ENCODE peak calls at places on chromosomes 1 and 21, in six cellular contexts. O is GM12891, Z is HepG2, Y is K562, Q is H1, B is GM12878. X is an unnamed sample.

GRCh38 chr1:75265792-75266191 is 131.6 kb downstream of the LHX8 start:
- DNase-seq in B (peak), Y (peak), Q (no peak), Z (peak), O (no peak), X (no peak)

GRCh38 chr1:25522240-25522639 is 21.2 kb upstream of the LDLRAP1 start:
- DNase-seq in Z (no peak), O (no peak), Q (no peak), Y (no peak), B (peak), X (no peak)

GRCh38 chr1:192516776-192517297 is 58.7 kb upstream of the RGS1 start:
- DNase-seq in B (peak), O (peak), Q (no peak), Y (no peak), Z (no peak), X (peak)

GRCh38 chr1:41537257-41537656 is 52.8 kb upstream of the EDN2 start:
- DNase-seq in O (no peak), B (no peak), Z (no peak), Y (no peak), Q (no peak), X (no peak)

GRCh38 chr21:45548711-45549491 is 6.7 kb upstream of the SLC19A1 start:
- DNase-seq in Z (no peak), O (no peak), Q (no peak), B (no peak), Y (no peak), X (no peak)

GRCh38 chr1:76576876-76577817 is 290.1 kb upstream of the ST6GALNAC5 start:
- DNase-seq in O (no peak), B (no peak), Y (no peak), Q (no peak), Z (no peak), X (no peak)

GRCh38 chr1:48227165-48228013 is 4.9 kb downstream of the SLC5A9 start:
- DNase-seq in B (no peak), Y (no peak), Z (no peak), O (no peak), Q (no peak), X (no peak)

GRCh38 chr1:220274122-220274855 is 2.0 kb upstream of the RAB3GAP2 start:
- DNase-seq in Q (no peak), Y (no peak), B (no peak), O (no peak), Z (no peak), X (no peak)

GRCh38 chr1:97105531-97105930 is 383.9 kb downstream of the PTBP2 start:
- DNase-seq in Z (no peak), O (no peak), B (no peak), Y (no peak), Q (no peak), X (no peak)

GRCh38 chr1:108653431-108654105 is 7.3 kb downstream of the HENMT1 start:
- DNase-seq in O (no peak), Q (no peak), Z (no peak), Y (no peak), B (no peak), X (no peak)

GRCh38 chr1:30768830-30769718 is 11.5 kb upstream of the LAPTM5 start:
- DNase-seq in B (no peak), O (no peak), Z (no peak), Q (no peak), Y (peak), X (no peak)

GRCh38 chr21:38930838-38931237 is 125.1 kb downstream of the ETS2 start:
- DNase-seq in Y (no peak), O (no peak), B (no peak), Z (no peak), Q (no peak), X (no peak)

GRCh38 chr1:231663211-231663792 is 36.7 kb downstream of the DISC1 start:
- DNase-seq in Y (no peak), Z (peak), Q (no peak), B (no peak), O (no peak), X (no peak)

GRCh38 chr1:223732993-223733798 is 20.9 kb downstream of the CAPN2 start:
- DNase-seq in Q (no peak), B (no peak), Z (peak), O (no peak), Y (no peak), X (no peak)

GRCh38 chr1:37482004-37482785 is 7.8 kb downstream of the ZC3H12A start:
- DNase-seq in Q (no peak), Y (no peak), O (no peak), Z (no peak), B (no peak), X (no peak)

GRCh38 chr1:151255381-151255780 is 847 bp downstream of the PSMD4 start:
- DNase-seq in B (no peak), O (no peak), Q (no peak), Z (no peak), Y (no peak), X (no peak)

GRCh38 chr1:206864939-206865671 is at the start of gene IL20:
- DNase-seq in Y (peak), O (peak), Q (peak), Z (peak), B (peak), X (no peak)

GRCh38 chr1:59442492-59442891 is 145.6 kb downstream of the FGGY start:
- DNase-seq in Q (no peak), B (no peak), Z (no peak), Y (no peak), O (no peak), X (no peak)

GRCh38 chr1:6205849-6206845 is at the start of gene RNF207:
- DNase-seq in Q (peak), Z (peak), B (no peak), Y (peak), O (peak), X (peak)

GRCh38 chr1:18556364-18556763 is 74.3 kb upstream of the PAX7 start:
- DNase-seq in Z (peak), O (no peak), Y (no peak), B (no peak), Q (no peak), X (no peak)

GRCh38 chr1:23481904-23482303 is 2.1 kb downstream of the ASAP3 start:
- DNase-seq in Q (no peak), O (no peak), Y (no peak), B (no peak), Z (no peak), X (no peak)

GRCh38 chr1:26279598-26280332 is at the start of gene SH3BGRL3:
- DNase-seq in O (peak), Q (peak), B (no peak), Y (peak), Z (peak), X (peak)

GRCh38 chr1:207801819-207802218 is 50.0 kb downstream of the CD46 start:
- DNase-seq in Z (no peak), B (no peak), O (no peak), Q (no peak), Y (no peak), X (no peak)

GRCh38 chr1:87961992-87962391 is 633.3 kb downstream of the LMO4 start:
- DNase-seq in Y (no peak), Z (no peak), Q (no peak), B (no peak), O (no peak), X (no peak)

GRCh38 chr1:241591317-241591716 is 48.9 kb downstream of the CHML start:
- DNase-seq in Y (no peak), B (no peak), O (no peak), Z (no peak), Q (no peak), X (no peak)

GRCh38 chr1:174433451-174433850 is 14.3 kb upstream of the GPR52 start:
- DNase-seq in O (no peak), Q (no peak), Y (no peak), Z (no peak), B (no peak), X (no peak)

GRCh38 chr1:36567601-36568341 is 85.1 kb upstream of the CSF3R start:
- DNase-seq in Z (no peak), Y (no peak), Q (no peak), O (no peak), B (no peak), X (no peak)

GRCh38 chr1:18104546-18105100 is 3.0 kb upstream of the IGSF21 start:
- DNase-seq in O (no peak), B (no peak), Q (no peak), Y (no peak), Z (no peak), X (no peak)

GRCh38 chr1:154270833-154271232 is 1.6 kb upstream of the HAX1 start:
- DNase-seq in O (no peak), B (peak), Y (no peak), Z (no peak), Q (no peak), X (no peak)

GRCh38 chr1:210779259-210779658 is 354.7 kb downstream of the KCNH1 start:
- DNase-seq in B (no peak), O (no peak), Z (no peak), Y (no peak), Q (no peak), X (no peak)

GRCh38 chr1:183024352-183025337 is 1.4 kb downstream of the LAMC1 start:
- DNase-seq in Z (no peak), Q (no peak), Y (no peak), O (no peak), B (no peak), X (no peak)

GRCh38 chr1:81600363-81600762 is 200.4 kb upstream of the ADGRL2 start:
- DNase-seq in Y (no peak), Z (no peak), B (no peak), Q (no peak), O (no peak), X (no peak)

GRCh38 chr21:25462517-25462971 is 144.7 kb downstream of the MRPL39 start:
- DNase-seq in O (no peak), Q (no peak), B (peak), Y (no peak), Z (no peak), X (no peak)

GRCh38 chr1:151596166-151596933 is 15.5 kb upstream of the SNX27 start:
- DNase-seq in Q (no peak), B (no peak), Z (peak), O (no peak), Y (peak), X (no peak)

GRCh38 chr1:175174273-175174672 is 18.3 kb downstream of the KIAA0040 start:
- DNase-seq in Q (no peak), Y (no peak), Z (no peak), B (no peak), O (no peak), X (no peak)

GRCh38 chr1:64072089-64072835 is 131.2 kb upstream of the UBE2U start:
- DNase-seq in Y (no peak), Q (no peak), B (no peak), O (no peak), Z (no peak), X (no peak)

GRCh38 chr1:8925960-8926359 is 19.7 kb upstream of the CA6 start:
- DNase-seq in Y (no peak), Q (no peak), O (no peak), Z (no peak), B (no peak), X (no peak)
- TF ChIP-seq TAF1 in Y (no peak), Q (no peak), O (no peak), Z (no peak), B (no peak), X (no peak)

GRCh38 chr1:165490175-165490574 is 45.2 kb upstream of the RXRG start:
- DNase-seq in O (no peak), Z (no peak), B (no peak), Y (no peak), Q (no peak), X (no peak)
- TF ChIP-seq POLR2A in O (no peak), Z (no peak), B (no peak), Y (no peak), Q (no peak), X (no peak)

DNA sequence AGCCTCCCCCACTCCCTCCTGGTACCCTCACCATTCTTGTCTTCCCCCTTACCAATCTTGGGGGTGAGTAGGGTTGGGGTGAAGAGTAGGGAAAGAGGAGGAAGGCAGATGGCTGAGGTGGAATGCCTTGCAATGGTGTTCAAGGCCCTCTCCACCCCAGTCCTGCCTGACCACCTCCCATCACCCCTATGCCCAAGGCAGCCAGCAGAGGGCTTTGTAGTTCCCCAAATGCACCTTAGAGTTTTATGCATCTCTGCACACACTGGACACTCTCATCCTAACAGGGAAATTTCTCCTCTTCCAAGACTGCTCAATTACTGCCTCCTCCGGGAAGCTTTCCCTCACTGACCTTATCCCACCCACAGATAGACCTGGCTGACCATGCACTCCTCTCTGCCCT is 15.4 kb downstream of the KIF17 start:
- DNase-seq in Q (no peak), O (no peak), Y (no peak), B (no peak), Z (no peak), X (no peak)
- TF ChIP-seq TAF1 in Q (no peak), O (no peak), Y (no peak), B (no peak), Z (no peak), X (no peak)

DNA sequence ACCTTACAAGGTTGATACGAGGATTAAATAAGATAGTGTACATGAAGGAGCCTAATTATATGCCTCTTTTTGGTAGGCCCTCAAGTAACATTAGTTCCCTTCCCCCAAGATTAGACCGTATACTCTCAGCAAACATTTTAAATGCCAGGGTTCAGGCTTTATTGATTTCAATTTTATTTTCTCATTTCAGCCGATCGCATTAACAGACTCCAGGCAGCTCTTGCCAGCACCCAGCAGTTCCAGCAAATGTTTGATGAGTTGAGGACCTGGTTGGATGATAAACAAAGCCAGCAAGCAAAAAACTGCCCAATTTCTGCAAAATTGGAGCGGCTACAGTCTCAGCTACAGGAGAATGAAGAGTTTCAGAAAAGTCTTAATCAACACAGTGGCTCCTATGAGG is 104.4 kb upstream of the BMP8A start:
- DNase-seq in O (no peak), Q (no peak), Y (no peak), B (no peak), Z (no peak), X (no peak)
- TF ChIP-seq POLR2A in O (no peak), Q (no peak), Y (no peak), B (no peak), Z (no peak), X (no peak)

DNA sequence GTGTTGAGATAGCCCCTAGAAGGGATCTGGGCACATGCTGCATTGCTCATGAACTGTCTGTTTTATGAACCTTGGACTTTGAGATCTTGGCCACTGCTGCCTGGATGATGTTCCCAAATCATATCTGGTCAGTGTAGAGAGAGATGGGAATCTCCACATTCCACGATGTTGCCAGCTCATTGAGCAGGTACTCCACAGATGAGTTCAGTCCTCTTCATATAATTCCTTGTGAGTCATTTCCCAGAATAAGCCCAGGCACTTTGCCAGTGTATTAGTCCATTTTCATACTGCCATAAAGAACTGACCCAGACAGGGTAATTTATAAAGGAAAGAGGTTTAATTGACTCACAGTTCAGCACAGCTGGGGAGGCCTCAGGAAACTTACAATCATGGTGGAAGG is 254.0 kb upstream of the RUNX1 start:
- DNase-seq in B (no peak), Z (no peak), O (no peak), Q (no peak), Y (no peak), X (no peak)
- TF ChIP-seq TAF1 in B (no peak), Z (no peak), O (no peak), Q (no peak), Y (no peak), X (no peak)

GRCh38 chr1:184629261-184629660 is 125.4 kb downstream of the EDEM3 start:
- DNase-seq in O (no peak), Z (no peak), Y (no peak), B (no peak), Q (no peak), X (no peak)
- TF ChIP-seq POLR2A in O (no peak), Z (no peak), Y (no peak), B (no peak), Q (no peak), X (no peak)

X was measured in GM12892.